ENCODE peak calls at places on chromosomes 2 and 18, in six cellular contexts. G is HepG2, P is HL-60, K is breast epithelium, L is HCT116, V is transverse colon. U is an unnamed sample.
A peak's percentile ranks its signal among the peaks of the same experiment; 100 is the strongest.

GRCh38 chr2:190407662-190408537 is at the start of gene MFSD6:
- DNase-seq in G (no peak), P (no peak), K (peak; percentile 44), L (no peak), V (peak; percentile 76), U (peak; percentile 77)

GRCh38 chr2:234423884-234424283 is 73.0 kb downstream of the ARL4C start:
- DNase-seq in G (no peak), P (no peak), K (no peak), L (no peak), V (no peak), U (no peak)

GRCh38 chr2:240791821-240792657 is 28.0 kb downstream of the KIF1A start:
- DNase-seq in G (no peak), P (no peak), K (no peak), L (no peak), V (no peak), U (peak; percentile 60)

GRCh38 chr2:7014201-7014640 is 97.0 kb downstream of the RNF144A start:
- DNase-seq in G (peak; percentile 21), P (peak; percentile 79), K (no peak), L (peak; percentile 18), V (peak; percentile 41), U (no peak)

GRCh38 chr2:127000194-127000593 is 101.5 kb downstream of the TEX51 start:
- DNase-seq in G (no peak), P (no peak), K (no peak), L (no peak), V (no peak), U (no peak)

GRCh38 chr2:239960929-239961661 is 64.0 kb downstream of the NDUFA10 start:
- DNase-seq in G (no peak), P (no peak), K (no peak), L (no peak), V (no peak), U (no peak)

GRCh38 chr18:74714796-74715195 is 117.1 kb downstream of the ZNF407 start:
- DNase-seq in G (no peak), P (no peak), K (no peak), L (no peak), V (no peak), U (no peak)

GRCh38 chr2:229344151-229344551 is 73.1 kb upstream of the PID1 start:
- DNase-seq in G (no peak), P (no peak), K (no peak), L (no peak), V (no peak), U (no peak)

GRCh38 chr2:176075476-176075875 is 8.3 kb downstream of the EVX2 start:
- DNase-seq in G (no peak), P (no peak), K (no peak), L (no peak), V (no peak), U (no peak)

GRCh38 chr2:164992818-164993217 is 37.5 kb upstream of the SLC38A11 start:
- DNase-seq in G (peak; percentile 80), P (peak; percentile 21), K (peak; percentile 74), L (peak; percentile 58), V (peak; percentile 52), U (peak; percentile 74)

GRCh38 chr2:150624001-150624401 is 136.5 kb upstream of the RND3 start:
- DNase-seq in G (no peak), P (no peak), K (no peak), L (no peak), V (no peak), U (no peak)

GRCh38 chr2:150601280-150602038 is 114.0 kb upstream of the RND3 start:
- DNase-seq in G (peak; percentile 12), P (no peak), K (no peak), L (no peak), V (no peak), U (no peak)

GRCh38 chr2:232668805-232669444 is 28.2 kb upstream of the GIGYF2 start:
- DNase-seq in G (peak; percentile 38), P (no peak), K (no peak), L (peak; percentile 3), V (no peak), U (no peak)

GRCh38 chr2:71933467-71934319 is 214.0 kb downstream of the CYP26B1 start:
- DNase-seq in G (peak; percentile 33), P (no peak), K (no peak), L (peak; percentile 28), V (no peak), U (no peak)

GRCh38 chr2:239359194-239359912 is 41.5 kb downstream of the HDAC4 start:
- DNase-seq in G (no peak), P (no peak), K (no peak), L (no peak), V (no peak), U (peak; percentile 64)

GRCh38 chr2:200757414-200757813 is 54.3 kb upstream of the BZW1 start:
- DNase-seq in G (no peak), P (no peak), K (no peak), L (no peak), V (no peak), U (no peak)

GRCh38 chr2:128378231-128379020 is 59.8 kb upstream of the HS6ST1 start:
- DNase-seq in G (no peak), P (no peak), K (no peak), L (no peak), V (peak; percentile 7), U (peak; percentile 63)

GRCh38 chr2:216882876-216883275 is 23.0 kb upstream of the TNP1 start:
- DNase-seq in G (no peak), P (no peak), K (no peak), L (no peak), V (no peak), U (no peak)

GRCh38 chr18:36187826-36188721 is 777 bp downstream of the MOCOS start:
- DNase-seq in G (peak; percentile 52), P (peak; percentile 24), K (no peak), L (peak; percentile 28), V (no peak), U (no peak)

GRCh38 chr2:236715077-236715476 is 145.5 kb downstream of the ACKR3 start:
- DNase-seq in G (no peak), P (no peak), K (no peak), L (no peak), V (no peak), U (no peak)

DNA sequence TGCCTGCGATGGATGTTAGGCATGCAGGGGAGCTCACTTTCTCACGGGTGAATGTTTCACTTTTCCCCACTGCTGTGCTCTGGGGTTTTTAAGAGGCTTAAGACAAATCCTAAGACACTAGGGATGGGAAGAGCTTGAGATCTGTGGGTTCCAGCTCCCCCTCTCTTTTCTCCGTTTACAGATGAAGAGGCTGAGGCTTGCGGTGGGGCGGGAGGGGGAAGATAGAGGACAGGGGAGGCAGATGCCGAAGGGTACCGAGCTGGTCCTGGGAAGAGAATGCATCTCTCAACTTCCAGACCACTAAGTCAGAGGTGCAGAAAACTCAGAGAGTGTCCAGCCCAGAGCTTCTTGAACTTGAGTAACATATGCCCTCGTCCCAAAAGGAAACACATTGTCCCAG is 8.2 kb upstream of the ATOH8 start:
- DNase-seq in G (no peak), P (no peak), K (no peak), L (no peak), V (no peak), U (no peak)
- H3K27me3 ChIP-seq in G (peaks cover 10% of the 10 kb centered on the region), P (no peaks in the 10 kb centered on the region), K (no peaks in the 10 kb centered on the region), L (peaks cover 7% of the 10 kb centered on the region), V (no peaks in the 10 kb centered on the region), U (no peaks in the 10 kb centered on the region)

DNA sequence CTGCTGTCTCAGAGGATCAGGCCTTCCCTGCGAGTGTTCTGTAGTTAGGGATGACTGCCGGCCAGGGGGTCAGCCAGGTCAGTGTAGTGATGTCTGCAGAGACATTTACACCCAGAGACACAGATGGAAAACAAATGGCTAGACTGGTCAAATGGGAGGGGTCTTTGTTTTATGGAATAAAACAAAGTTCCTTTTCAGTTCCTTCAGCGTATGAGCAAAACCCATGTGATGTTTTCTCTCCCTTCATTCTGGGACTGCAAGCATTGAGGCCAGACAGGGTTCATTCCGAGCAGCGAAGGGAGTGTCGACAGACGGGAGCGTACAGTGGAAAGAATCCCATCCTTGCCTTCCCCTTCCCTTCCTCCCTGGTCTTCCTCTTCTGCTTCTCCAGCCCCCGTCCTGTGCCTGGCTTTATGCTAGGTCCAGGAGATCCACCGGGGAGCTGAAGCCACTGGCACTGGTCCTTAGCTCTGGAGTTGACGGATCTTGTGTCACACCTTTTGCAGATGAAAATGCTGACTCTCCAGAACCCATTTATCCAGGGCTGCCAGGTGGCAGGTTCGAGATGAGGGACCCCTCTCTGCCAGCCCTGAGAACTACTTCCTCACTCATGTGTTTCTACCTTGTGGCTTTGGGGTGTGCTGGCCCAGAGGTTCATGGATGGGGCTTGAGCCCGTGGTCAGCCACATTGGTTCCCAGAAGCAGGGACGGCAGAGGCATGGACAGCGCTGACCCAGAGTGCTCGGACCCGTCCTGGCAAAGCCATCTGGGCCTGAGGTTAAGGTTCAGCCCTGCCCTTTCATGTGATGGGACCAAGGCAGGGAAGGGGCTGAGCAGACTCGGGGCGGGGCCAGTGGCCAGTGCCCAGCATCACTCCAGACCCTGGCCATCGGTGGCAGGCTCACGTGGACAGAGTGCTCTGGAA is 24.2 kb downstream of the ITGB1BP1 start:
- DNase-seq in G (no peak), P (no peak), K (no peak), L (no peak), V (no peak), U (peak; percentile 92)
- TF ChIP-seq POLR2AphosphoS5 in G (no peak), P (no peak), K (no peak), L (no peak), V (peak; percentile 35), U (peak; percentile 75)

GRCh38 chr2:175009917-175010621 is 4.9 kb upstream of the CHN1 start:
- DNase-seq in G (no peak), P (no peak), K (no peak), L (no peak), V (no peak), U (no peak)

GRCh38 chr2:175008009-175008408 is 2.8 kb upstream of the CHN1 start:
- DNase-seq in G (no peak), P (no peak), K (no peak), L (no peak), V (no peak), U (no peak)

GRCh38 chr2:175007510-175007909 is 2.3 kb upstream of the CHN1 start:
- DNase-seq in G (no peak), P (no peak), K (no peak), L (no peak), V (no peak), U (no peak)

GRCh38 chr2:175010848-175011254 is 5.7 kb upstream of the CHN1 start:
- DNase-seq in G (no peak), P (no peak), K (no peak), L (no peak), V (no peak), U (no peak)

GRCh38 chr2:175008801-175009495 is 3.8 kb upstream of the CHN1 start:
- DNase-seq in G (no peak), P (no peak), K (no peak), L (no peak), V (no peak), U (no peak)
- H3K27me3 ChIP-seq in G (peaks cover 34% of the 10 kb centered on the region), P (peaks cover 42% of the 10 kb centered on the region), K (no peaks in the 10 kb centered on the region), L (peaks cover 40% of the 10 kb centered on the region), V (peaks cover 40% of the 10 kb centered on the region), U (no peaks in the 10 kb centered on the region)

GRCh38 chr2:109174214-109174613 is 45.2 kb downstream of the SH3RF3 start:
- DNase-seq in G (no peak), P (no peak), K (no peak), L (no peak), V (no peak), U (no peak)

GRCh38 chr2:109174626-109175349 is 45.8 kb downstream of the SH3RF3 start:
- DNase-seq in G (no peak), P (no peak), K (no peak), L (no peak), V (no peak), U (no peak)

GRCh38 chr2:109172556-109173105 is 43.6 kb downstream of the SH3RF3 start:
- DNase-seq in G (no peak), P (no peak), K (no peak), L (no peak), V (no peak), U (no peak)

GRCh38 chr2:109175350-109175678 is 46.3 kb downstream of the SH3RF3 start:
- DNase-seq in G (no peak), P (no peak), K (no peak), L (no peak), V (no peak), U (no peak)

GRCh38 chr2:109173311-109174171 is 44.5 kb downstream of the SH3RF3 start:
- DNase-seq in G (no peak), P (no peak), K (peak; percentile 87), L (no peak), V (peak; percentile 63), U (peak; percentile 91)
- TF ChIP-seq POLR2AphosphoS5 in G (no peak), P (no peak), K (peak; percentile 66), L (no peak), V (peak; percentile 63), U (peak; percentile 67)